ENCODE peak calls at places on chromosomes 1 and 21, in seven cellular contexts. One of them, this sample, is unnamed.

GRCh38 chr1:114586513-114587047 is 5.2 kb upstream of the BCAS2 start:
- DNase-seq in HCT116: no peak
- DNase-seq in stomach: no peak
- DNase-seq in breast epithelium: no peak
- DNase-seq in sigmoid colon: no peak
- DNase-seq in esophagus muscularis mucosa: no peak
- DNase-seq in endothelial cell of umbilical vein: no peak
- DNase-seq in this sample: no peak

GRCh38 chr1:108830119-108831008 is 26.5 kb downstream of the AKNAD1 start:
- DNase-seq in HCT116: peak; percentile 53
- DNase-seq in stomach: peak; percentile 60
- DNase-seq in breast epithelium: peak; percentile 76
- DNase-seq in sigmoid colon: peak; percentile 93
- DNase-seq in esophagus muscularis mucosa: peak; percentile 96
- DNase-seq in endothelial cell of umbilical vein: peak; percentile 94
- DNase-seq in this sample: peak; percentile 44

GRCh38 chr1:193322218-193322617 is 135.8 kb upstream of the B3GALT2 start:
- DNase-seq in HCT116: peak; percentile 22
- DNase-seq in stomach: no peak
- DNase-seq in breast epithelium: no peak
- DNase-seq in sigmoid colon: no peak
- DNase-seq in esophagus muscularis mucosa: no peak
- DNase-seq in endothelial cell of umbilical vein: peak; percentile 78
- DNase-seq in this sample: no peak

GRCh38 chr1:173823776-173824314 is 628 bp upstream of the DARS2 start:
- DNase-seq in HCT116: no peak
- DNase-seq in stomach: no peak
- DNase-seq in breast epithelium: no peak
- DNase-seq in sigmoid colon: no peak
- DNase-seq in esophagus muscularis mucosa: no peak
- DNase-seq in endothelial cell of umbilical vein: no peak
- DNase-seq in this sample: no peak

GRCh38 chr21:40901690-40902089 is 54.7 kb upstream of the DSCAM start:
- DNase-seq in HCT116: no peak
- DNase-seq in stomach: peak; percentile 51
- DNase-seq in breast epithelium: no peak
- DNase-seq in sigmoid colon: peak; percentile 72
- DNase-seq in esophagus muscularis mucosa: no peak
- DNase-seq in endothelial cell of umbilical vein: no peak
- DNase-seq in this sample: no peak

GRCh38 chr1:165842363-165843129 is 15.1 kb downstream of the UCK2 start:
- DNase-seq in HCT116: no peak
- DNase-seq in stomach: no peak
- DNase-seq in breast epithelium: no peak
- DNase-seq in sigmoid colon: no peak
- DNase-seq in esophagus muscularis mucosa: no peak
- DNase-seq in endothelial cell of umbilical vein: peak; percentile 35
- DNase-seq in this sample: no peak

GRCh38 chr1:93585059-93585966 is 96.3 kb downstream of the BCAR3 start:
- DNase-seq in HCT116: no peak
- DNase-seq in stomach: peak; percentile 99
- DNase-seq in breast epithelium: peak; percentile 97
- DNase-seq in sigmoid colon: peak; percentile 73
- DNase-seq in esophagus muscularis mucosa: no peak
- DNase-seq in endothelial cell of umbilical vein: no peak
- DNase-seq in this sample: peak; percentile 97

GRCh38 chr1:220323717-220324116 is 51.5 kb upstream of the RAB3GAP2 start:
- DNase-seq in HCT116: no peak
- DNase-seq in stomach: no peak
- DNase-seq in breast epithelium: no peak
- DNase-seq in sigmoid colon: no peak
- DNase-seq in esophagus muscularis mucosa: peak; percentile 19
- DNase-seq in endothelial cell of umbilical vein: no peak
- DNase-seq in this sample: no peak

GRCh38 chr1:42385283-42385682 is 4.7 kb downstream of the RIMKLA start:
- DNase-seq in HCT116: no peak
- DNase-seq in stomach: no peak
- DNase-seq in breast epithelium: no peak
- DNase-seq in sigmoid colon: no peak
- DNase-seq in esophagus muscularis mucosa: no peak
- DNase-seq in endothelial cell of umbilical vein: no peak
- DNase-seq in this sample: no peak

GRCh38 chr21:35231115-35231514 is 182.0 kb upstream of the RUNX1 start:
- DNase-seq in HCT116: no peak
- DNase-seq in stomach: no peak
- DNase-seq in breast epithelium: no peak
- DNase-seq in sigmoid colon: no peak
- DNase-seq in esophagus muscularis mucosa: no peak
- DNase-seq in endothelial cell of umbilical vein: peak; percentile 10
- DNase-seq in this sample: no peak

GRCh38 chr1:178364782-178365181 is 132.0 kb downstream of the CLEC20A start:
- DNase-seq in HCT116: no peak
- DNase-seq in stomach: no peak
- DNase-seq in breast epithelium: no peak
- DNase-seq in sigmoid colon: no peak
- DNase-seq in esophagus muscularis mucosa: no peak
- DNase-seq in endothelial cell of umbilical vein: no peak
- DNase-seq in this sample: no peak

GRCh38 chr1:20589331-20590312 is 725 bp downstream of the CDA start:
- DNase-seq in HCT116: no peak
- DNase-seq in stomach: no peak
- DNase-seq in breast epithelium: no peak
- DNase-seq in sigmoid colon: peak; percentile 77
- DNase-seq in esophagus muscularis mucosa: no peak
- DNase-seq in endothelial cell of umbilical vein: peak; percentile 88
- DNase-seq in this sample: no peak

GRCh38 chr1:224168859-224169380 is 14.1 kb upstream of the DEGS1 start:
- DNase-seq in HCT116: no peak
- DNase-seq in stomach: no peak
- DNase-seq in breast epithelium: no peak
- DNase-seq in sigmoid colon: peak; percentile 74
- DNase-seq in esophagus muscularis mucosa: no peak
- DNase-seq in endothelial cell of umbilical vein: peak; percentile 94
- DNase-seq in this sample: no peak

GRCh38 chr1:154747380-154747779 is 122.7 kb downstream of the KCNN3 start:
- DNase-seq in HCT116: no peak
- DNase-seq in stomach: no peak
- DNase-seq in breast epithelium: no peak
- DNase-seq in sigmoid colon: no peak
- DNase-seq in esophagus muscularis mucosa: no peak
- DNase-seq in endothelial cell of umbilical vein: no peak
- DNase-seq in this sample: no peak

GRCh38 chr1:3772715-3773571 is at the start of gene SMIM1:
- DNase-seq in HCT116: no peak
- DNase-seq in stomach: no peak
- DNase-seq in breast epithelium: no peak
- DNase-seq in sigmoid colon: peak; percentile 74
- DNase-seq in esophagus muscularis mucosa: no peak
- DNase-seq in endothelial cell of umbilical vein: no peak
- DNase-seq in this sample: peak; percentile 20

GRCh38 chr1:57102957-57103356 is 137.1 kb upstream of the C8B start:
- DNase-seq in HCT116: no peak
- DNase-seq in stomach: no peak
- DNase-seq in breast epithelium: no peak
- DNase-seq in sigmoid colon: no peak
- DNase-seq in esophagus muscularis mucosa: no peak
- DNase-seq in endothelial cell of umbilical vein: no peak
- DNase-seq in this sample: no peak

GRCh38 chr1:211639500-211640361 is 35.7 kb downstream of the NEK2 start:
- DNase-seq in HCT116: no peak
- DNase-seq in stomach: peak; percentile 25
- DNase-seq in breast epithelium: no peak
- DNase-seq in sigmoid colon: peak; percentile 19
- DNase-seq in esophagus muscularis mucosa: no peak
- DNase-seq in endothelial cell of umbilical vein: peak; percentile 96
- DNase-seq in this sample: no peak

GRCh38 chr1:50658421-50659076 is 235.3 kb upstream of the DMRTA2 start:
- DNase-seq in HCT116: no peak
- DNase-seq in stomach: no peak
- DNase-seq in breast epithelium: no peak
- DNase-seq in sigmoid colon: no peak
- DNase-seq in esophagus muscularis mucosa: no peak
- DNase-seq in endothelial cell of umbilical vein: no peak
- DNase-seq in this sample: no peak

GRCh38 chr1:86582161-86582560 is 35.3 kb downstream of the CLCA4 start:
- DNase-seq in HCT116: no peak
- DNase-seq in stomach: no peak
- DNase-seq in breast epithelium: no peak
- DNase-seq in sigmoid colon: no peak
- DNase-seq in esophagus muscularis mucosa: no peak
- DNase-seq in endothelial cell of umbilical vein: no peak
- DNase-seq in this sample: no peak

GRCh38 chr1:208185801-208186201 is 58.4 kb downstream of the PLXNA2 start:
- DNase-seq in HCT116: no peak
- DNase-seq in stomach: no peak
- DNase-seq in breast epithelium: no peak
- DNase-seq in sigmoid colon: no peak
- DNase-seq in esophagus muscularis mucosa: no peak
- DNase-seq in endothelial cell of umbilical vein: no peak
- DNase-seq in this sample: no peak

GRCh38 chr1:202411421-202411820 is 62.9 kb downstream of the PPP1R12B start:
- DNase-seq in HCT116: no peak
- DNase-seq in stomach: no peak
- DNase-seq in breast epithelium: no peak
- DNase-seq in sigmoid colon: no peak
- DNase-seq in esophagus muscularis mucosa: no peak
- DNase-seq in endothelial cell of umbilical vein: no peak
- DNase-seq in this sample: no peak

GRCh38 chr1:181910905-181911304 is 150.6 kb downstream of the ZNF648 start:
- DNase-seq in HCT116: no peak
- DNase-seq in stomach: no peak
- DNase-seq in breast epithelium: no peak
- DNase-seq in sigmoid colon: no peak
- DNase-seq in esophagus muscularis mucosa: no peak
- DNase-seq in endothelial cell of umbilical vein: no peak
- DNase-seq in this sample: no peak

GRCh38 chr1:22527122-22527521 is 36.2 kb upstream of the EPHA8 start:
- DNase-seq in HCT116: no peak
- DNase-seq in stomach: no peak
- DNase-seq in breast epithelium: no peak
- DNase-seq in sigmoid colon: no peak
- DNase-seq in esophagus muscularis mucosa: no peak
- DNase-seq in endothelial cell of umbilical vein: no peak
- DNase-seq in this sample: no peak

GRCh38 chr1:218207194-218207593 is 77.9 kb upstream of the RRP15 start:
- DNase-seq in HCT116: no peak
- DNase-seq in stomach: no peak
- DNase-seq in breast epithelium: no peak
- DNase-seq in sigmoid colon: no peak
- DNase-seq in esophagus muscularis mucosa: no peak
- DNase-seq in endothelial cell of umbilical vein: no peak
- DNase-seq in this sample: no peak

GRCh38 chr1:67211589-67212563 is 45.6 kb downstream of the IL23R start:
- DNase-seq in HCT116: peak; percentile 19
- DNase-seq in stomach: no peak
- DNase-seq in breast epithelium: no peak
- DNase-seq in sigmoid colon: no peak
- DNase-seq in esophagus muscularis mucosa: peak; percentile 42
- DNase-seq in endothelial cell of umbilical vein: peak; percentile 32
- DNase-seq in this sample: peak; percentile 13

GRCh38 chr1:174800221-174800791 is 199.4 kb upstream of the CACYBP start:
- DNase-seq in HCT116: no peak
- DNase-seq in stomach: no peak
- DNase-seq in breast epithelium: no peak
- DNase-seq in sigmoid colon: no peak
- DNase-seq in esophagus muscularis mucosa: no peak
- DNase-seq in endothelial cell of umbilical vein: no peak
- DNase-seq in this sample: no peak

GRCh38 chr1:156489166-156489934 is 11.2 kb downstream of the MEF2D start:
- DNase-seq in HCT116: no peak
- DNase-seq in stomach: no peak
- DNase-seq in breast epithelium: no peak
- DNase-seq in sigmoid colon: peak; percentile 89
- DNase-seq in esophagus muscularis mucosa: no peak
- DNase-seq in endothelial cell of umbilical vein: no peak
- DNase-seq in this sample: no peak
- TF ChIP-seq POLR2A in HCT116: no peak
- TF ChIP-seq POLR2A in stomach: no peak
- TF ChIP-seq POLR2A in breast epithelium: no peak
- TF ChIP-seq POLR2A in sigmoid colon: no peak
- TF ChIP-seq POLR2A in esophagus muscularis mucosa: peak; percentile 18
- TF ChIP-seq POLR2A in endothelial cell of umbilical vein: no peak
- TF ChIP-seq POLR2A in this sample: no peak

GRCh38 chr21:25903599-25903998 is 168.8 kb downstream of the GABPA start:
- DNase-seq in HCT116: no peak
- DNase-seq in stomach: no peak
- DNase-seq in breast epithelium: no peak
- DNase-seq in sigmoid colon: no peak
- DNase-seq in esophagus muscularis mucosa: no peak
- DNase-seq in endothelial cell of umbilical vein: no peak
- DNase-seq in this sample: no peak
- TF ChIP-seq POLR2AphosphoS5 in HCT116: no peak
- TF ChIP-seq POLR2AphosphoS5 in stomach: no peak
- TF ChIP-seq POLR2AphosphoS5 in breast epithelium: no peak
- TF ChIP-seq POLR2AphosphoS5 in sigmoid colon: no peak
- TF ChIP-seq POLR2AphosphoS5 in esophagus muscularis mucosa: no peak
- TF ChIP-seq POLR2AphosphoS5 in endothelial cell of umbilical vein: no peak
- TF ChIP-seq POLR2AphosphoS5 in this sample: no peak

GRCh38 chr1:234953655-234954420 is 174.8 kb downstream of the TOMM20 start:
- DNase-seq in HCT116: no peak
- DNase-seq in stomach: no peak
- DNase-seq in breast epithelium: no peak
- DNase-seq in sigmoid colon: peak; percentile 24
- DNase-seq in esophagus muscularis mucosa: no peak
- DNase-seq in endothelial cell of umbilical vein: no peak
- DNase-seq in this sample: no peak
- H3K27ac ChIP-seq in HCT116: no peak overlapping the region
- H3K27ac ChIP-seq in stomach: no peak overlapping the region
- H3K27ac ChIP-seq in breast epithelium: no peak overlapping the region
- H3K27ac ChIP-seq in sigmoid colon: peak overlapping the region; percentile 68
- H3K27ac ChIP-seq in esophagus muscularis mucosa: no peak overlapping the region
- H3K27ac ChIP-seq in endothelial cell of umbilical vein: no peak overlapping the region
- H3K27ac ChIP-seq in this sample: peak overlapping the region; percentile 88

GRCh38 chr1:12166834-12167492 is at the start of gene TNFRSF1B:
- DNase-seq in HCT116: no peak
- DNase-seq in stomach: peak; percentile 81
- DNase-seq in breast epithelium: no peak
- DNase-seq in sigmoid colon: peak; percentile 80
- DNase-seq in esophagus muscularis mucosa: no peak
- DNase-seq in endothelial cell of umbilical vein: peak; percentile 71
- DNase-seq in this sample: peak; percentile 83
- TF ChIP-seq POLR2A in HCT116: no peak
- TF ChIP-seq POLR2A in stomach: peak; percentile 22
- TF ChIP-seq POLR2A in breast epithelium: no peak
- TF ChIP-seq POLR2A in sigmoid colon: no peak
- TF ChIP-seq POLR2A in esophagus muscularis mucosa: peak; percentile 58
- TF ChIP-seq POLR2A in endothelial cell of umbilical vein: peak; percentile 85
- TF ChIP-seq POLR2A in this sample: peak; percentile 55

GRCh38 chr21:38760017-38760761 is 45.5 kb upstream of the ETS2 start:
- DNase-seq in HCT116: no peak
- DNase-seq in stomach: no peak
- DNase-seq in breast epithelium: no peak
- DNase-seq in sigmoid colon: no peak
- DNase-seq in esophagus muscularis mucosa: no peak
- DNase-seq in endothelial cell of umbilical vein: no peak
- DNase-seq in this sample: no peak
- TF ChIP-seq POLR2AphosphoS5 in HCT116: no peak
- TF ChIP-seq POLR2AphosphoS5 in stomach: no peak
- TF ChIP-seq POLR2AphosphoS5 in breast epithelium: no peak
- TF ChIP-seq POLR2AphosphoS5 in sigmoid colon: no peak
- TF ChIP-seq POLR2AphosphoS5 in esophagus muscularis mucosa: no peak
- TF ChIP-seq POLR2AphosphoS5 in endothelial cell of umbilical vein: no peak
- TF ChIP-seq POLR2AphosphoS5 in this sample: no peak

GRCh38 chr1:58782308-58783089 is 1.3 kb downstream of the JUN start:
- DNase-seq in HCT116: no peak
- DNase-seq in stomach: peak; percentile 66
- DNase-seq in breast epithelium: peak; percentile 56
- DNase-seq in sigmoid colon: peak; percentile 85
- DNase-seq in esophagus muscularis mucosa: peak; percentile 94
- DNase-seq in endothelial cell of umbilical vein: peak; percentile 43
- DNase-seq in this sample: peak; percentile 78
- H3K27ac ChIP-seq in HCT116: peak overlapping the region; percentile 89
- H3K27ac ChIP-seq in stomach: peak overlapping the region; percentile 97
- H3K27ac ChIP-seq in breast epithelium: peak overlapping the region; percentile 100
- H3K27ac ChIP-seq in sigmoid colon: peak overlapping the region; percentile 100
- H3K27ac ChIP-seq in esophagus muscularis mucosa: peak overlapping the region; percentile 100
- H3K27ac ChIP-seq in endothelial cell of umbilical vein: peak overlapping the region; percentile 92
- H3K27ac ChIP-seq in this sample: peak overlapping the region; percentile 100

This sample was measured in transverse colon.